ENCODE peak calls at places on chromosomes 13 and 19, in ten cellular contexts. I is hepatocyte; W is CD8-positive, alpha-beta T cell; E is upper lobe of left lung; D is tibial nerve; V is cardiac muscle cell; A is endothelial cell of umbilical vein; T is uterus; K is Peyer's patch; O is GM23338. R is an unnamed sample.

GRCh38 chr13:75704942-75705320 is 68.8 kb downstream of the LMO7 start:
- DNase-seq in I (no peak), W (no peak), E (no peak), D (no peak), V (no peak), A (no peak), T (no peak), K (peak), O (peak), R (peak)

GRCh38 chr13:57627663-57628062 is 3.9 kb upstream of the PCDH17 start:
- DNase-seq in I (peak), W (no peak), E (no peak), D (no peak), V (peak), A (peak), T (no peak), K (no peak), O (peak), R (peak)

GRCh38 chr19:9709305-9709704 is 34.4 kb upstream of the ZNF562 start:
- DNase-seq in I (no peak), W (no peak), E (no peak), D (no peak), V (no peak), A (no peak), T (no peak), K (no peak), O (no peak), R (no peak)

GRCh38 chr13:113105032-113105993 is at the start of gene F7:
- DNase-seq in I (peak), W (no peak), E (no peak), D (no peak), V (no peak), A (no peak), T (no peak), K (peak), O (no peak), R (peak)

GRCh38 chr19:40801449-40802299 is 2.7 kb downstream of the EGLN2 start:
- DNase-seq in I (no peak), W (no peak), E (peak), D (no peak), V (no peak), A (no peak), T (no peak), K (no peak), O (no peak), R (no peak)

GRCh38 chr13:40381935-40382764 is 284.3 kb downstream of the FOXO1 start:
- DNase-seq in I (no peak), W (no peak), E (peak), D (peak), V (no peak), A (no peak), T (no peak), K (no peak), O (no peak), R (no peak)

GRCh38 chr13:23804166-23804565 is 85.0 kb downstream of the MIPEP start:
- DNase-seq in I (no peak), W (no peak), E (no peak), D (no peak), V (no peak), A (no peak), T (no peak), K (no peak), O (no peak), R (peak)

GRCh38 chr19:57363734-57364181 is 407 bp downstream of the TRAPPC2B start:
- DNase-seq in I (peak), W (no peak), E (peak), D (no peak), V (peak), A (no peak), T (no peak), K (no peak), O (peak), R (peak)

GRCh38 chr19:4678881-4679379 is 8.8 kb upstream of the MYDGF start:
- DNase-seq in I (no peak), W (no peak), E (no peak), D (no peak), V (no peak), A (peak), T (peak), K (no peak), O (peak), R (peak)

GRCh38 chr19:28393574-28394336 is 819.2 kb downstream of the UQCRFS1 start:
- DNase-seq in I (no peak), W (no peak), E (no peak), D (no peak), V (no peak), A (no peak), T (no peak), K (no peak), O (peak), R (no peak)

GRCh38 chr19:14337510-14337909 is 43.7 kb upstream of the ADGRE5 start:
- DNase-seq in I (peak), W (no peak), E (no peak), D (no peak), V (peak), A (peak), T (no peak), K (peak), O (peak), R (no peak)

GRCh38 chr19:29841209-29841558 is 29.4 kb downstream of the CCNE1 start:
- DNase-seq in I (no peak), W (no peak), E (no peak), D (no peak), V (no peak), A (no peak), T (no peak), K (no peak), O (no peak), R (peak)

DNA sequence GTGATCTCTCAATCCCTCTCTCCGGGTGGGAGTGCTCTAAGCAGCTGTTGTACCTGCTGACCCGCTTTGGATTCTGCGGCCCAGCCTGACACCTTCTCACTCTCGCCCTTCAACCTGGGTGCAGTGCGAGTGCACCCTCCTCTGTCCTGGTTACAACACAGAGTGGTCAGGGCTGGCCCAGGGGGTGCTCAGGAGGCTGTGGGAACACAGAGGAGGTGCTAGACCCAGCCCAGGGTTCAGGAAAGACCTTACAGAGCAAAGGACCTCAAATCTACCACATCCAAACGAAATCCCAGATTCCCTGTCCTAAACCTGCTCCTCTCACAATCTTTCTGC is 23.7 kb downstream of the ZNF175 start:
- DNase-seq in I (no peak), W (no peak), E (no peak), D (no peak), V (no peak), A (no peak), T (no peak), K (no peak), O (no peak), R (no peak)
- H3K4me3 ChIP-seq in I (no peak), W (peak), E (peak), D (peak), V (peak), A (peak), T (peak), K (peak), O (peak), R (peak)

GRCh38 chr13:64332048-64332447 is 2898.1 kb downstream of the PCDH9 start:
- DNase-seq in I (no peak), W (no peak), E (no peak), D (no peak), V (no peak), A (no peak), T (no peak), K (no peak), O (no peak), R (no peak)
- TF ChIP-seq CTCF in I (no peak), W (no peak), E (no peak), D (no peak), V (no peak), A (no peak), T (no peak), K (no peak), O (no peak), R (no peak)

DNA sequence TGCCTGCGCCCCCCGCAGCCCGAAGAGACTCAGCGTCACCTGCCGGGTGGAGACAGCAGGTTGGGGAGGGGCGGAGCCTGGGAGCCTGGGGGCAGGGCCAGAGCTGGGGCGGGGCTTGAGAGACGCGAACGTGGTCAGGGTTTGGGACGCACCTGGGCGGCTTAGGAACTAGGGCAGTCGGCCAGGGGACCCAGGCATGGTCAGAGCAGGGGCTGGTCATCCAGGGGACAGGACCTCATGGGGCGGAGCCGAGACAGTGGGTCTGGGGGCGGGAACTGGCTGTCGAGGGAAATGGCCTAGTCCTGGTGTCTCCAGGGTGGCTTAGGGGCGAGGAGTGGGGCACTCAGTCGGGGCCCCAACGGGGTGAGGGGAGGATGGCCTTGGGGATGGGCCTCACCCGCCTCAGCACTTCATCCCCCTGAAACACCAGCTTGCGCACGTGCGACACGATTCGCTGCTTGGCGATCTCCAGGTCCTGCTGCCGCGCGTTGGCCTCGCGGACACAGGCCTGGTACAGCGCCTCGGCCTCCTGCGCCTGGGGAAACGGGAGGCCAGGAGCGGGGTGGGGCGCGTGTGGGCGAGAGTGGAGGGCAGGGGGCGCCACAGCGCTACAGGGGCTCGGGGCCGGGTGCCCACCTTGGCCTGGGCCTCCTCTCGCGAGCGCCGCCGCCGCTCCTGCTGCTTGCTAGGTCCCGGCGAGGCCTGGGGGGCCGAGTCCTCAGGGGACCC is 5.8 kb downstream of the GMIP start:
- DNase-seq in I (no peak), W (no peak), E (peak), D (no peak), V (no peak), A (no peak), T (no peak), K (no peak), O (peak), R (no peak)
- H3K4me3 ChIP-seq in I (no peak), W (no peak), E (no peak), D (no peak), V (no peak), A (no peak), T (no peak), K (no peak), O (peak), R (no peak)

DNA sequence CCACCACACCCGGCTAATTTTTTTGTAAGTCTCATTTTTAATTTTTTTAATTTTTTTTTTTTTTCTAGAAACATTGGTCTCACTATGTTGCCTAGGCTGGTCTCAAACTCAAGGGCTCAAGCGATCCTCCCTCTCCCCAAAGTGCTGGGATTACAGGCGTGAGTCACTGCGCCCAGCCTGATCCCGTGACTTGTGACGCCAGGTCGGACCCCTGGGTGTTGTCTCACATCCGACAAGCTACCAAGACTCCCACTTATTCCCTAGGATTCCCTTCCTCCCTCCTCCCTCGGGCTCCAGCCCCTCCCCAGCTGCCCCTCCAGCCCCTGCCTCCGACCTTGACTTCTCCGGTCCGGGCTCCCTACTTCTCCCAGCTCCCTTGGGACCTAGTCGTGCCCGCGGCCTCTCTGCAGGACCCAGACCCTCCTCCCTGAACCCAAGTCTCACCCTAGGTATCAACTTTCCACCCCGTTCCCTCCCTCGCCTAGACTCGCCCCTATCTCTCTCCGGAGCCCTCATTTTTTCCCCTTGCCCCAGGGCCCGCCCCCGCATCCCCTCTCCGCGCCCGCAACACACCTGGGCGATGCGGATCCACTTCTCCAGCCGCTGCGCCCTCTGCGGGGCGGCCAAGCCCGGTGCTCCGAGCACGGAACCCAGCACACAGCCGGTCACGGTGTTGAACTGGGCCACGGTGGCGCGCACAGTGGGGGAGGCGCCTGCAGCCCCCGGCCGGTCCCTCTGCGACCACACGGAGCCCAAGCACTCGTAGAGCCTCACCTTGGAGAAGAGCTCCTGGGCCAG is 13.1 kb downstream of the RGL3 start:
- DNase-seq in I (no peak), W (no peak), E (peak), D (no peak), V (peak), A (no peak), T (no peak), K (no peak), O (peak), R (no peak)
- TF ChIP-seq CTCF in I (no peak), W (no peak), E (no peak), D (no peak), V (peak), A (peak), T (peak), K (no peak), O (peak), R (peak)

GRCh38 chr13:42049454-42049780 is 969 bp downstream of the DGKH start:
- DNase-seq in I (no peak), W (no peak), E (no peak), D (no peak), V (no peak), A (no peak), T (no peak), K (no peak), O (no peak), R (no peak)
- H3K4me3 ChIP-seq in I (peak), W (peak), E (peak), D (peak), V (peak), A (peak), T (peak), K (peak), O (peak), R (peak)

DNA sequence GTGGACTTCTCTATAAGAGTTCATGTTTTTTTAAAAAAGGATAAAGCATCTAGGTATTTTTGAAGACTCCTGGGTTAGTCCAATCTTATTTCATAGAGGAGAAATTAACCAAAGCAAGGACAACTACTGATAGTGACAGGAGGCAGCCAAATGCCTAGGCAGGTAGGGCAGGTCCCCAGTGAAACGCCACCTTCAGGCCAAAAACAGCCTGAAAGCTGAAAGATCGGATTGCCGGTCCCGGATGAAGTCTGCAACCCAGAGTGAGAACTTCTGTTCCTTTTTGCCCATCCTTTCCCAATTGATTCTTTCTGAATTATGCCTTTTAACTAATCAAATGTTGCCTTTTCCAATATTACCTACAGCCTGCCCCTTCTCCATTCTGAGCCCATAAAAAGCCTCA is 6.1 kb upstream of the GGACT start:
- DNase-seq in I (peak), W (no peak), E (no peak), D (no peak), V (no peak), A (no peak), T (no peak), K (peak), O (peak), R (no peak)
- TF ChIP-seq CTCF in I (peak), W (no peak), E (no peak), D (no peak), V (peak), A (peak), T (no peak), K (no peak), O (peak), R (peak)

DNA sequence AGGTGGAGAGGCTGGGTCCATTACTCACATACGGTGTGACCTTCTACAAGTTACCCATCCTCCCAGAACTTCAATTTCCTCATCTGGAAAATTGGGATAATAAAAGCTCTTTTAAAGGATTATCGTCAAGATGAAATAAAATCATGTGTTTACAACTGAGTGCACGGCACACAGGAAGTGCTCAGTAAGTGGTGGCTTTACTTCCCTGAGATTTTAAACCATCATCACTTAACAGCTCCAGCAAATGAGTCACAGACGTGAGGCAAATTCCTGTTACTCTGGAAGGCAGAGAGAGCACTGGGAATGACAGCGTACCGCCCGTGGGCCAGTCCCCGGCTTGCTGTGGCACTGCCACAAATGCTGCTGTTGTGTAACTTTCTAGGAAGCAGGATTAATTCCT is 64.1 kb downstream of the MRPL57 start:
- DNase-seq in I (no peak), W (no peak), E (no peak), D (no peak), V (peak), A (peak), T (no peak), K (no peak), O (no peak), R (peak)
- H3K4me3 ChIP-seq in I (no peak), W (no peak), E (no peak), D (no peak), V (no peak), A (no peak), T (no peak), K (no peak), O (no peak), R (no peak)

GRCh38 chr19:44740351-44740824 is 8.1 kb upstream of the BCL3 start:
- DNase-seq in I (no peak), W (no peak), E (no peak), D (no peak), V (no peak), A (no peak), T (no peak), K (no peak), O (no peak), R (no peak)
- TF ChIP-seq CTCF in I (no peak), W (no peak), E (no peak), D (no peak), V (no peak), A (peak), T (no peak), K (no peak), O (peak), R (peak)

GRCh38 chr13:32734511-32734910 is 148.3 kb downstream of the PDS5B start:
- DNase-seq in I (no peak), W (no peak), E (no peak), D (peak), V (peak), A (peak), T (no peak), K (no peak), O (no peak), R (no peak)

GRCh38 chr13:32737679-32738078 is 151.4 kb downstream of the PDS5B start:
- DNase-seq in I (no peak), W (no peak), E (no peak), D (no peak), V (no peak), A (no peak), T (no peak), K (no peak), O (no peak), R (peak)

GRCh38 chr13:32735859-32736258 is 149.6 kb downstream of the PDS5B start:
- DNase-seq in I (no peak), W (no peak), E (no peak), D (no peak), V (no peak), A (no peak), T (no peak), K (no peak), O (no peak), R (no peak)

GRCh38 chr13:32736648-32737047 is 150.4 kb downstream of the PDS5B start:
- DNase-seq in I (no peak), W (no peak), E (no peak), D (no peak), V (no peak), A (peak), T (no peak), K (no peak), O (no peak), R (no peak)

GRCh38 chr13:32737111-32737571 is 150.9 kb downstream of the PDS5B start:
- DNase-seq in I (no peak), W (no peak), E (no peak), D (no peak), V (peak), A (peak), T (no peak), K (no peak), O (no peak), R (peak)
- H3K4me3 ChIP-seq in I (no peak), W (peak), E (no peak), D (peak), V (no peak), A (peak), T (peak), K (peak), O (no peak), R (peak)

GRCh38 chr13:110639935-110640334 is 24.6 kb downstream of the NAXD start:
- DNase-seq in I (no peak), W (no peak), E (no peak), D (no peak), V (no peak), A (no peak), T (no peak), K (no peak), O (no peak), R (no peak)
- TF ChIP-seq CTCF in I (no peak), W (no peak), E (no peak), D (no peak), V (no peak), A (no peak), T (no peak), K (no peak), O (no peak), R (no peak)

R was measured in fibroblast of villous mesenchyme.